ENCODE peak calls at places on chromosome 18, in ten cellular contexts. One of them, this sample, is unnamed.

GRCh38 chr18:26471826-26472225 is 76.5 kb downstream of the KCTD1 start:
- DNase-seq in HCT116: no peak
- DNase-seq in ovary: no peak
- DNase-seq in uterus: no peak
- DNase-seq in testis: no peak
- DNase-seq in transverse colon: no peak
- DNase-seq in body of pancreas: no peak
- DNase-seq in esophagus squamous epithelium: no peak
- DNase-seq in A549: no peak
- DNase-seq in sigmoid colon: no peak
- DNase-seq in this sample: no peak

GRCh38 chr18:75378674-75379315 is 48.7 kb downstream of the SMIM21 start:
- DNase-seq in HCT116: no peak
- DNase-seq in ovary: no peak
- DNase-seq in uterus: no peak
- DNase-seq in testis: no peak
- DNase-seq in transverse colon: no peak
- DNase-seq in body of pancreas: no peak
- DNase-seq in esophagus squamous epithelium: no peak
- DNase-seq in A549: no peak
- DNase-seq in sigmoid colon: no peak
- DNase-seq in this sample: no peak

GRCh38 chr18:74517236-74517630 is 17.1 kb upstream of the CNDP1 start:
- DNase-seq in HCT116: no peak
- DNase-seq in ovary: no peak
- DNase-seq in uterus: no peak
- DNase-seq in testis: no peak
- DNase-seq in transverse colon: no peak
- DNase-seq in body of pancreas: no peak
- DNase-seq in esophagus squamous epithelium: no peak
- DNase-seq in A549: no peak
- DNase-seq in sigmoid colon: peak; percentile 35
- DNase-seq in this sample: no peak

GRCh38 chr18:65768379-65768778 is 17.6 kb downstream of the CDH7 start:
- DNase-seq in HCT116: no peak
- DNase-seq in ovary: no peak
- DNase-seq in uterus: no peak
- DNase-seq in testis: no peak
- DNase-seq in transverse colon: no peak
- DNase-seq in body of pancreas: no peak
- DNase-seq in esophagus squamous epithelium: no peak
- DNase-seq in A549: no peak
- DNase-seq in sigmoid colon: no peak
- DNase-seq in this sample: no peak

GRCh38 chr18:21452808-21453511 is 147.5 kb downstream of the ESCO1 start:
- DNase-seq in HCT116: no peak
- DNase-seq in ovary: no peak
- DNase-seq in uterus: peak; percentile 13
- DNase-seq in testis: no peak
- DNase-seq in transverse colon: no peak
- DNase-seq in body of pancreas: no peak
- DNase-seq in esophagus squamous epithelium: no peak
- DNase-seq in A549: no peak
- DNase-seq in sigmoid colon: no peak
- DNase-seq in this sample: no peak

GRCh38 chr18:31658670-31659573 is 25.5 kb downstream of the B4GALT6 start:
- DNase-seq in HCT116: no peak
- DNase-seq in ovary: no peak
- DNase-seq in uterus: no peak
- DNase-seq in testis: no peak
- DNase-seq in transverse colon: no peak
- DNase-seq in body of pancreas: no peak
- DNase-seq in esophagus squamous epithelium: no peak
- DNase-seq in A549: no peak
- DNase-seq in sigmoid colon: no peak
- DNase-seq in this sample: no peak

GRCh38 chr18:13268035-13268700 is 49.6 kb downstream of the LDLRAD4 start:
- DNase-seq in HCT116: no peak
- DNase-seq in ovary: no peak
- DNase-seq in uterus: peak; percentile 42
- DNase-seq in testis: peak; percentile 50
- DNase-seq in transverse colon: no peak
- DNase-seq in body of pancreas: no peak
- DNase-seq in esophagus squamous epithelium: no peak
- DNase-seq in A549: no peak
- DNase-seq in sigmoid colon: peak; percentile 76
- DNase-seq in this sample: no peak

GRCh38 chr18:8771930-8772329 is 66.6 kb downstream of the MTCL1 start:
- DNase-seq in HCT116: no peak
- DNase-seq in ovary: no peak
- DNase-seq in uterus: no peak
- DNase-seq in testis: peak; percentile 75
- DNase-seq in transverse colon: peak; percentile 36
- DNase-seq in body of pancreas: peak; percentile 73
- DNase-seq in esophagus squamous epithelium: no peak
- DNase-seq in A549: no peak
- DNase-seq in sigmoid colon: peak; percentile 92
- DNase-seq in this sample: no peak

GRCh38 chr18:2826581-2826980 is 20.2 kb upstream of the EMILIN2 start:
- DNase-seq in HCT116: no peak
- DNase-seq in ovary: peak; percentile 55
- DNase-seq in uterus: peak; percentile 59
- DNase-seq in testis: peak; percentile 23
- DNase-seq in transverse colon: no peak
- DNase-seq in body of pancreas: no peak
- DNase-seq in esophagus squamous epithelium: no peak
- DNase-seq in A549: no peak
- DNase-seq in sigmoid colon: peak; percentile 69
- DNase-seq in this sample: no peak

GRCh38 chr18:33751613-33752221 is 173.7 kb downstream of the ASXL3 start:
- DNase-seq in HCT116: no peak
- DNase-seq in ovary: no peak
- DNase-seq in uterus: no peak
- DNase-seq in testis: no peak
- DNase-seq in transverse colon: no peak
- DNase-seq in body of pancreas: no peak
- DNase-seq in esophagus squamous epithelium: no peak
- DNase-seq in A549: no peak
- DNase-seq in sigmoid colon: no peak
- DNase-seq in this sample: peak; percentile 75

GRCh38 chr18:47931707-47932103 is 1.2 kb upstream of the SMAD2 start:
- DNase-seq in HCT116: no peak
- DNase-seq in ovary: no peak
- DNase-seq in uterus: peak; percentile 17
- DNase-seq in testis: no peak
- DNase-seq in transverse colon: peak; percentile 33
- DNase-seq in body of pancreas: peak; percentile 27
- DNase-seq in esophagus squamous epithelium: no peak
- DNase-seq in A549: no peak
- DNase-seq in sigmoid colon: no peak
- DNase-seq in this sample: peak; percentile 88

DNA sequence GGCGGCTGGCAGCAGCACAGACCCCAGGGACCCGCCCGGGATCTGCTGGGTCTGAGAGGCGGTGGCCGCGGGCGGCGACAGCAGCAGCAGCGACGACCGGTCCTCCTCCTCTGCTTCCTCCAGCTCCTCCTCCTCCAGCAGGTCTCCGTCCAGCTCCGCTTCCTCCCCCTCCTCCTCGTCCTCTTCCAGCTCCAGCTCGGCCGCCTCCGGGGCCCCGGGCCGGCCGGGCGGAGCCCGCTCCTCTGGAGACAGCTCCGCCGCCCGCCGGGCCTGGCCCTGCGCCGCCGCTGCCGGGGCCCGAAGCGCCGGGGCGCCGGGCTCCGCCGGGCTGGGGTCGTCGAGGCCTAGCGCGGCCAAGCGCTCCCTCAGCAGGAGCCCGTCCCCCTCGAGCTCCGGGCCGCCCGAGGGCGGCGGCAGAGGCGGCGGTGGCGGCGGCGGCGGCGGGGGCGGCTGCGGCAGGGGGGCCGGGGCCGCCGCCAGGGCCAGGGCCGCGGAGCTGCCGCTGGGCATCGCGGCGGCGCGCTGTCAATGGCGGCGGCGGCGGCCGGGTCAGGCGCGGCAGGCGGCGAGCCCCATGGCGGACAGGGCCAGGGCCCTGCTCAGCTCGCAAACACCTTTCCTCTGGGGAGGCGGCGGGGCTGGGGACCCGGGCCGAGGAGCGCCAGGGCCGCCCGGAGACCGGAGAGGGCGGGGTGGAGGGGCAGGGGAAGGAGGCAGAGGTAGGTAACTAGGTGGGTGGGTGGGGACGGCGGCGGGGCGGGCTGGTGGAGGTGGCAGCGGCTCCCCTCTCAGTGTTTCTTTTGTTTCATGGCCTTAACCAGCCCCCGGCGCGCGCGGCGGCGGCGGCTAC is 445 bp downstream of the MEX3C start:
- DNase-seq in HCT116: no peak
- DNase-seq in ovary: peak; percentile 69
- DNase-seq in uterus: peak; percentile 50
- DNase-seq in testis: peak; percentile 34
- DNase-seq in transverse colon: peak; percentile 64
- DNase-seq in body of pancreas: peak; percentile 68
- DNase-seq in esophagus squamous epithelium: no peak
- DNase-seq in A549: no peak
- DNase-seq in sigmoid colon: peak; percentile 82
- DNase-seq in this sample: peak; percentile 77
- TF ChIP-seq POLR2A in HCT116: no peak
- TF ChIP-seq POLR2A in ovary: peak; percentile 31
- TF ChIP-seq POLR2A in uterus: peak; percentile 86
- TF ChIP-seq POLR2A in testis: peak; percentile 68
- TF ChIP-seq POLR2A in transverse colon: peak; percentile 46
- TF ChIP-seq POLR2A in body of pancreas: peak; percentile 38
- TF ChIP-seq POLR2A in esophagus squamous epithelium: no peak
- TF ChIP-seq POLR2A in A549: no peak
- TF ChIP-seq POLR2A in sigmoid colon: peak; percentile 23
- TF ChIP-seq POLR2A in this sample: peak; percentile 37

DNA sequence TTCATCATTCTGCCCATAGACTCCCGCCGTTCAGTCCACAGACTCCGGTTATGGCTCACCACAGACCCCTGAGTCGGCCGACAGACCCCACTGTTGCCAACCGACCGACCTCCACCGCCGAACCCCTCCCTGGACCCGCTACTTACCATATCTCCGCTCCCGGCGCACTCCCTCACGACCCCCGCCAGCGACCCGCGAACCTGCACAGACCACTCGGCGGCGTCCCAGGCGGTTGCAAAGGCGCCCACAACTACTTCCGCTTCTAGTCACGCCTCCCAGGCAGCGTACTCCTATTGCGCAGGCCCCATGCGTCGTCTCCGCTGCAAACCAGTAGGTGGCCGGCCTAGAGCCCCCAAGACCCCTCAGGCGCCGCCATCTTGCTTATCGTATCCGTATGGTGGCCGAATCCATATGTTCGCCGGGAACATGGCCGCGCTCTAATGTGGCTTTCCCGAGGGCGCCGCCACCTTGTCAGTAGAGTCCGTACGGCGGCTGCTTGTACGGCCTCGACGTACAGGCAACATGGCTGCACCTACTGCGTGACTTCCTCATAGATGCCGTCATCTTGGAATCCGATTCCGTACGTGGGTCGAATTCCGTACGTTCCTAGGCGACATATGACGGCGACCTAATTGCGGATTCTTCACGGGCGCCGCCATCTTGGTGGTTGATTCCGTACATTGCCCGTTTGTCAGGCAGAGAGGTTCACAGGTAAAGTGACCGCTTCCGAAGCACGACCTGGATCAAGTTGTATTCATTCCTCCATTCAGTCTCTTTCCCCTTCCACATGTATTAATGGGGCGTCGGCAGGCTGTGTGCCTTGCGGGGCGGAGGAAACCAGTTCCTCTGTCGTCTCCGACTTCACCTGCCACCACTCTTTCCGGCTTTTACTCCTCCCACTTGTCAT is at the start of gene CXXC1:
- DNase-seq in HCT116: peak; percentile 99
- DNase-seq in ovary: peak; percentile 99
- DNase-seq in uterus: peak; percentile 99
- DNase-seq in testis: peak; percentile 100
- DNase-seq in transverse colon: peak; percentile 98
- DNase-seq in body of pancreas: peak; percentile 98
- DNase-seq in esophagus squamous epithelium: peak; percentile 99
- DNase-seq in A549: peak; percentile 81
- DNase-seq in sigmoid colon: peak; percentile 99
- DNase-seq in this sample: peak; percentile 100
- TF ChIP-seq POLR2A in HCT116: no peak
- TF ChIP-seq POLR2A in ovary: no peak
- TF ChIP-seq POLR2A in uterus: no peak
- TF ChIP-seq POLR2A in testis: no peak
- TF ChIP-seq POLR2A in transverse colon: peak; percentile 76
- TF ChIP-seq POLR2A in body of pancreas: peak; percentile 67
- TF ChIP-seq POLR2A in esophagus squamous epithelium: no peak
- TF ChIP-seq POLR2A in A549: peak; percentile 67
- TF ChIP-seq POLR2A in sigmoid colon: peak; percentile 22
- TF ChIP-seq POLR2A in this sample: peak; percentile 73

DNA sequence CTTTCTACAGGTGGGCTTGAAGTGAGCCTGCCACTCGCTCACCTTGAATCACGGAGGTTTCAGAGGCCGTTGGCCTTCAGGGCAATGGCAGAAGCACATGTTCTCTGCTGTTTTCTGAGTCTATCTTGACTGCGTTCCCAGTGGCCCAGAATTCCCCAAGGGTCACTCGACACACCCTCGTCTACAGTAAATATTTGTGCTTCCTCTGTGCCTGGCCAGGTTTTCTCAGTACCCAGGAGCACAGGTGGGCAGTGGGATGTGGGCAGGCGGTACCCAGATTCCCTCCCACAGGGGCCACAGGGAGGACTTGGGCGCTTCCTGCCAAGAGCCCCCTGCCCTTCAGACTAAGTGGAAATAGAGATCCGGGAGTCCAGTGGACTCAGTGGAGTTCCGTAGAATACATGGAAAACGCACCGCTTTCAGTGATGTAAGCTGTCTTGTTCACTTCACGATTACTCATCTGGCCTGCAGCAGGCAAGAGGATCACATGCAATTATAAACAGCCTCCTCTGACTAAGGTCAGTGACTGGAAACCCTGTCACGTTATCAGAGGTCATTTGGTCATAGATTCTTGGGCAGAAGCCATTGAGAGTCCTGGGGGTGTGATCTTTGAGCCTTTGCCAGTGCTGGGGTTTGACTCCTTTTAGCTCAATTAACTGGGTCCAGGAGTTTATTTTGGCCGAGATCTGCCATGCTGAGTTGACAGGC is 179.8 kb downstream of the NEDD4L start:
- DNase-seq in HCT116: peak; percentile 76
- DNase-seq in ovary: no peak
- DNase-seq in uterus: peak; percentile 47
- DNase-seq in testis: no peak
- DNase-seq in transverse colon: peak; percentile 66
- DNase-seq in body of pancreas: peak; percentile 85
- DNase-seq in esophagus squamous epithelium: no peak
- DNase-seq in A549: peak; percentile 65
- DNase-seq in sigmoid colon: no peak
- DNase-seq in this sample: peak; percentile 59
- TF ChIP-seq POLR2A in HCT116: no peak
- TF ChIP-seq POLR2A in ovary: no peak
- TF ChIP-seq POLR2A in uterus: no peak
- TF ChIP-seq POLR2A in testis: no peak
- TF ChIP-seq POLR2A in transverse colon: peak; percentile 69
- TF ChIP-seq POLR2A in body of pancreas: peak; percentile 52
- TF ChIP-seq POLR2A in esophagus squamous epithelium: no peak
- TF ChIP-seq POLR2A in A549: no peak
- TF ChIP-seq POLR2A in sigmoid colon: no peak
- TF ChIP-seq POLR2A in this sample: no peak

GRCh38 chr18:49723648-49724180 is 89.6 kb downstream of the ACAA2 start:
- DNase-seq in HCT116: peak; percentile 79
- DNase-seq in ovary: no peak
- DNase-seq in uterus: no peak
- DNase-seq in testis: peak; percentile 55
- DNase-seq in transverse colon: peak; percentile 44
- DNase-seq in body of pancreas: no peak
- DNase-seq in esophagus squamous epithelium: no peak
- DNase-seq in A549: no peak
- DNase-seq in sigmoid colon: no peak
- DNase-seq in this sample: no peak
- TF ChIP-seq POLR2A in HCT116: no peak
- TF ChIP-seq POLR2A in ovary: no peak
- TF ChIP-seq POLR2A in uterus: no peak
- TF ChIP-seq POLR2A in testis: no peak
- TF ChIP-seq POLR2A in transverse colon: no peak
- TF ChIP-seq POLR2A in body of pancreas: no peak
- TF ChIP-seq POLR2A in esophagus squamous epithelium: no peak
- TF ChIP-seq POLR2A in A549: no peak
- TF ChIP-seq POLR2A in sigmoid colon: no peak
- TF ChIP-seq POLR2A in this sample: no peak